ENCODE peak calls at places on chromosomes 5 and 9, in seven cellular contexts. F is HCT116, E is K562, P is HepG2, J is sigmoid colon, W is prostate gland, H is breast epithelium. G is an unnamed sample. For H3K27me3, the result is how much of the 10 kb centered on the place peaks cover.

GRCh38 chr5:132486318-132487094 is 4.1 kb downstream of the IRF1 start:
- DNase-seq in F (no peak), E (no peak), P (no peak), J (peak), W (no peak), H (no peak), G (no peak)

GRCh38 chr5:79023323-79023722 is 38.2 kb upstream of the ARSB start:
- DNase-seq in F (no peak), E (no peak), P (no peak), J (no peak), W (no peak), H (no peak), G (no peak)

GRCh38 chr9:9913276-9913832 is 699.4 kb downstream of the PTPRD start:
- DNase-seq in F (no peak), E (no peak), P (peak), J (no peak), W (no peak), H (no peak), G (no peak)

GRCh38 chr9:73173526-73174411 is 22.1 kb downstream of the ANXA1 start:
- DNase-seq in F (no peak), E (no peak), P (no peak), J (no peak), W (no peak), H (no peak), G (no peak)

GRCh38 chr9:129460323-129461261 is 160.3 kb downstream of the C9orf50 start:
- DNase-seq in F (peak), E (peak), P (peak), J (peak), W (peak), H (peak), G (peak)

GRCh38 chr5:83927140-83927733 is 206.6 kb upstream of the HAPLN1 start:
- DNase-seq in F (peak), E (peak), P (peak), J (peak), W (peak), H (no peak), G (no peak)

GRCh38 chr5:22293147-22293546 is 560.0 kb downstream of the CDH12 start:
- DNase-seq in F (no peak), E (no peak), P (no peak), J (no peak), W (no peak), H (no peak), G (no peak)

GRCh38 chr9:112487799-112488345 is 1.2 kb downstream of the KIAA1958 start:
- DNase-seq in F (no peak), E (no peak), P (no peak), J (no peak), W (no peak), H (no peak), G (no peak)

GRCh38 chr9:134640491-134641172 is 971 bp upstream of the COL5A1 start:
- DNase-seq in F (no peak), E (no peak), P (no peak), J (no peak), W (no peak), H (no peak), G (no peak)

GRCh38 chr9:134443169-134444039 is 117.1 kb downstream of the RXRA start:
- DNase-seq in F (peak), E (peak), P (peak), J (peak), W (peak), H (peak), G (peak)

GRCh38 chr5:72314571-72315172 is 5.4 kb downstream of the MRPS27 start:
- DNase-seq in F (no peak), E (peak), P (peak), J (no peak), W (peak), H (no peak), G (no peak)

GRCh38 chr5:122101636-122102285 is 23.7 kb upstream of the LOX start:
- DNase-seq in F (peak), E (peak), P (peak), J (no peak), W (peak), H (no peak), G (no peak)

GRCh38 chr9:97441729-97442128 is 29.8 kb downstream of the TDRD7 start:
- DNase-seq in F (no peak), E (no peak), P (no peak), J (no peak), W (no peak), H (no peak), G (no peak)

GRCh38 chr5:13831236-13831810 is 113.2 kb downstream of the DNAH5 start:
- DNase-seq in F (no peak), E (no peak), P (no peak), J (no peak), W (no peak), H (no peak), G (no peak)

GRCh38 chr9:123049589-123050222 is 16.2 kb downstream of the GPR21 start:
- DNase-seq in F (no peak), E (no peak), P (peak), J (peak), W (peak), H (no peak), G (no peak)

GRCh38 chr5:124057161-124057814 is 545.3 kb downstream of the CSNK1G3 start:
- DNase-seq in F (no peak), E (no peak), P (no peak), J (peak), W (peak), H (peak), G (no peak)

GRCh38 chr9:132499251-132499650 is 83.2 kb upstream of the BARHL1 start:
- DNase-seq in F (no peak), E (no peak), P (no peak), J (no peak), W (no peak), H (no peak), G (no peak)

GRCh38 chr5:172528440-172528839 is 74.1 kb upstream of the SH3PXD2B start:
- DNase-seq in F (no peak), E (peak), P (no peak), J (no peak), W (no peak), H (no peak), G (no peak)

DNA sequence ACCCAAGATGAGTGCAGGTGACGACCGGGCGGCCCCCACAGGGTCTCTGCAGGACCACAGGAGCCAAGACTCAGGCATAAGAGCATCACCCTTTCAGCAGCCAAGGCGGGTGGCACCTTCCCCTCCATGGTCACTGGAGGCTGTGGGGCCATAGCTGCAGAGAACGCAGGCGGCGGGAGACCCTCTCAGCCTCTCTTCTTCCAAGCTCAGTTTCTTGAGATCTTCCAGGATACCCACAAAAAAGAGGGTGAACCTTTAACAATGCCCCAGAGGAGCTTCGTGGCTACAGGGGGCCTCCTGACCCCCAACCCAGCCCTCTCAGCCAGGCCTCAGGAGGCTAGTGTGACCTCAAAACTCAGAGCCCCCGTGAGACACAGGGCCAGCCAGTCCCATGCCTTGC is 5.8 kb upstream of the TBC1D9B start:
- DNase-seq in F (no peak), E (no peak), P (no peak), J (no peak), W (no peak), H (no peak), G (no peak)
- TF ChIP-seq POLR2AphosphoS5 in F (no peak), E (no peak), P (no peak), J (no peak), W (no peak), H (no peak), G (no peak)

GRCh38 chr5:174736351-174736721 is 12.0 kb downstream of the MSX2 start:
- DNase-seq in F (no peak), E (no peak), P (no peak), J (no peak), W (no peak), H (no peak), G (no peak)
- H3K27me3 ChIP-seq in F (under half), E (under half), P (under half), J (half or more), W (under half), H (under half), G (under half)

DNA sequence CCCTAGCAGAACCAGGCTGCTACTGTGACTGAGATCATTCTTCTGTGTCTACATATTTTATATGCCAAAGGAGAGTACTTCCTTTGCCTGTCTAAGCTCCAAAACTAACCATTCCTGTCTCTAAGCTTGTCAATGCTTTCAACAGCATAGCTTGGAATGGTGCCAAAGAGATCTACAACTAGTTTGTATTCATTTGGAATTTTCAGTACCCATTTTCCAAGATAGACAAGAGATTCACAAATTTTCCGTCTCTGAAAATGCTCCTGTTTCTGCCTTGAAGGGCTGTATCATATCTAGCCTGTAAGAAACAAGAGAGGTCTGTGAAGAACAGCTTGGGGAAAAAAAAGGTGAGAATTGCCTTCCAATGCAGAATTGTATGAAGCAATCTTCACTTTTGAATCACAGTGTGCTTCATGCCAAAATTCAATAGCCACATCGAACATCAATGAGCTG is 334.4 kb upstream of the ACTBL2 start:
- DNase-seq in F (no peak), E (no peak), P (no peak), J (no peak), W (no peak), H (no peak), G (no peak)
- TF ChIP-seq POLR2AphosphoS5 in F (no peak), E (no peak), P (no peak), J (no peak), W (no peak), H (no peak), G (no peak)

DNA sequence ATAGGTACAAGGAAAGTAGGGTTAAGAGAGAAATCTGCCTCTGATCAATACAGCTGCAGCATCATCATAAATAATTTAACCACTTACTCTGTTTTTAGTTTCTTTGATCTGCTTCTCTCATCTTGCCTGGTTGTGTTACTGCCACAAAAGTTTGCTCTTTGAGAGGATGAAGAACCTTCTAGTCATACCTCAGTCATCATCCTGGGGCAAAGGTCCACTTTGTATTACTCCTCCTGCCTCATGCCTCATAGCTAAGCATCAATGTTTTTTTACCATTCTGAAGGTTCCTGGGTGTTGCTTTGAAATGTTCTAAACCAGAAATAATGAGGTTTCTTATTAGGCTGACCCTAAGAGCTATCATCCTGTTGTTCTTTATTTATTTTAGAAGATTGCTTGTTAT is 17.1 kb upstream of the TRIM36 start:
- DNase-seq in F (no peak), E (no peak), P (no peak), J (no peak), W (no peak), H (no peak), G (no peak)
- H3K27me3 ChIP-seq in F (under half), E (under half), P (under half), J (under half), W (under half), H (under half), G (under half)

DNA sequence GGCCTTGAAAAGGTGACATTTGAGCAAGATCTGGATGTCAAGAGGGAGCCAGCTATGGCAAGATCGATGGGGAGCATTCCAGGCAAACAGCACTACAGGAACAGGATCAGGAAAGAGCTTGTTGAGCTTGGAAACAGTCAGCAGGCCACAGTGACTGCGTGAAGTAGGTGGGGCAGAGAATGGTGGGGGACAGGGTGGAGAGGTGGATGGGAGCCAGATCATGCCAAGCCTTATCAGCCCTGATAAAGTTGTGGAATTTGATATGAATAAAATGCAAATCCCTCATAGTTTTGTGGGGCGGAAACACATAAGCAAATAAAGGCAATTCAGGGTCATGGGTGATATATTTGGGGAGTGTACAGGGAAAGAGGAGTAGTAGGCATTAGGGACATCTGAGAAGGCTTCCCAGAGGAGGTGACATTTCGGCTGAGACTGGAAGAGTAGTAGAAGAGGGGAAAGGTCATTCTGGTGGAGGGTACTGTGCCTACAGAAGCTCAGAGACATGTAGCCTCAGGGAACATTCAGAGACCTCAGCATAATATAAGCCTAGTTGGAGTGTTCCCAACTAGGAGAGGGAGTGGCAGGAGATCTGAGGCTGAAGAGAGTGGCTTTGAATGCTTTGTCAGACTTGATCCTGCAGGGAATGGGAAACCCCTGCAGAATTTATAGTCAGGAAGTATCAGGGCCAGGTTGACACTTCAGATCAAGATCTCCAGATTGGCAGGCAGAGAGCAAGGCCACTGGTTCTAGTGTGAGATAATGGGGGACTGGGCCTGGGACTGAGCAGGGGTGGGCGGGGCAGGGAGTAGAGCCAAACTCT is 9.7 kb upstream of the CYSTM1 start:
- DNase-seq in F (no peak), E (peak), P (no peak), J (no peak), W (no peak), H (no peak), G (no peak)
- TF ChIP-seq POLR2AphosphoS5 in F (no peak), E (no peak), P (no peak), J (no peak), W (no peak), H (no peak), G (no peak)